ENCODE peak calls at places on chromosomes 11 and 22, in four cellular contexts. K is NCI-H460, W is epithelial cell of esophagus, B is NCI-H1930. G is an unnamed sample.

GRCh38 chr11:12266943-12267342 is 110.4 kb upstream of the PARVA start:
- DNase-seq in B (no peak), W (no peak), K (no peak), G (no peak)

GRCh38 chr11:67355023-67355793 is 1.9 kb upstream of the POLD4 start:
- DNase-seq in B (no peak), K (no peak), W (no peak), G (no peak)

GRCh38 chr22:44505796-44506354 is 7.8 kb upstream of the RTL6 start:
- DNase-seq in K (no peak), B (no peak), W (no peak), G (no peak)

GRCh38 chr11:77046060-77046501 is 11.9 kb downstream of the B3GNT6 start:
- DNase-seq in B (peak), W (peak), K (no peak), G (no peak)

GRCh38 chr11:86639172-86639571 is 33.2 kb downstream of the ME3 start:
- DNase-seq in W (no peak), B (no peak), K (no peak), G (no peak)

GRCh38 chr11:95138448-95138847 is 48.8 kb downstream of the ENDOD1 start:
- DNase-seq in W (peak), B (no peak), K (no peak), G (no peak)

GRCh38 chr11:16786131-16786530 is 47.7 kb downstream of the C11orf58 start:
- DNase-seq in B (no peak), K (no peak), W (no peak), G (no peak)

GRCh38 chr11:103367650-103368049 is 258.4 kb downstream of the DYNC2H1 start:
- DNase-seq in B (no peak), K (no peak), W (no peak), G (no peak)

GRCh38 chr11:132587716-132588115 is 944.6 kb downstream of the OPCML start:
- DNase-seq in W (peak), K (no peak), B (no peak), G (no peak)

GRCh38 chr11:86182976-86183584 is 61.5 kb upstream of the EED start:
- DNase-seq in W (peak), B (no peak), K (no peak), G (no peak)

GRCh38 chr22:36294293-36294620 is 41.3 kb downstream of the APOL1 start:
- DNase-seq in W (no peak), K (no peak), B (no peak), G (no peak)

GRCh38 chr22:30947821-30948454 is 20.6 kb downstream of the MORC2 start:
- DNase-seq in W (peak), B (no peak), K (peak), G (no peak)

GRCh38 chr22:37731804-37732471 is 35.1 kb downstream of the TRIOBP start:
- DNase-seq in K (no peak), W (no peak), B (no peak), G (no peak)

GRCh38 chr11:34263462-34264186 is 94.2 kb downstream of the ABTB2 start:
- DNase-seq in W (peak), B (no peak), K (no peak), G (no peak)

GRCh38 chr22:45525480-45525879 is 22.8 kb downstream of the FBLN1 start:
- DNase-seq in W (no peak), B (no peak), K (no peak), G (no peak)

GRCh38 chr11:78202733-78203167 is 14.0 kb downstream of the USP35 start:
- DNase-seq in K (no peak), B (no peak), W (no peak), G (no peak)

GRCh38 chr22:17198188-17199130 is 20.8 kb downstream of the ADA2 start:
- DNase-seq in W (no peak), K (no peak), B (peak), G (peak)

GRCh38 chr11:76786053-76787014 is 3.2 kb downstream of the TSKU start:
- DNase-seq in B (no peak), W (no peak), K (no peak), G (no peak)

GRCh38 chr22:46788426-46789168 is 26.1 kb downstream of the TBC1D22A start:
- DNase-seq in K (no peak), B (no peak), W (no peak), G (no peak)

GRCh38 chr11:15815246-15816209 is 540.8 kb downstream of the SOX6 start:
- DNase-seq in W (peak), B (no peak), K (no peak), G (no peak)

GRCh38 chr11:115244314-115244713 is 259.9 kb downstream of the CADM1 start:
- DNase-seq in B (no peak), W (no peak), K (no peak), G (no peak)

GRCh38 chr11:64598106-64598796 is 7.2 kb downstream of the SLC22A12 start:
- DNase-seq in K (no peak), B (no peak), W (no peak), G (no peak)

GRCh38 chr11:120339394-120339890 is 3.2 kb downstream of the ARHGEF12 start:
- DNase-seq in B (no peak), W (peak), K (no peak), G (no peak)

GRCh38 chr11:7436146-7436545 is 49.2 kb upstream of the OLFML1 start:
- DNase-seq in B (no peak), W (no peak), K (no peak), G (no peak)

GRCh38 chr11:47083913-47084312 is 92.8 kb downstream of the ARFGAP2 start:
- DNase-seq in W (peak), B (no peak), K (no peak), G (no peak)

GRCh38 chr11:100686476-100686875 is 612 bp upstream of the ARHGAP42 start:
- DNase-seq in K (no peak), B (no peak), W (no peak), G (no peak)

GRCh38 chr11:56905936-56906335 is 82.8 kb upstream of the OR5AK2 start:
- DNase-seq in K (no peak), W (peak), B (no peak), G (no peak)

GRCh38 chr11:74195828-74196227 is 24.7 kb downstream of the PPME1 start:
- DNase-seq in B (no peak), W (peak), K (no peak), G (no peak)

GRCh38 chr11:75900848-75901247 is 85.8 kb downstream of the UVRAG start:
- DNase-seq in B (no peak), W (no peak), K (no peak), G (no peak)

GRCh38 chr22:41197046-41197807 is 7.9 kb upstream of the L3MBTL2 start:
- DNase-seq in W (peak), B (peak), K (peak), G (peak)

GRCh38 chr11:76752321-76753175 is 30.6 kb upstream of the TSKU start:
- DNase-seq in K (peak), W (peak), B (no peak), G (no peak)

GRCh38 chr11:40388097-40388818 is 1071.2 kb downstream of the LRRC4C start:
- DNase-seq in B (no peak), W (peak), K (peak), G (no peak)

GRCh38 chr22:20595461-20595860 is 88.1 kb downstream of the MED15 start:
- DNase-seq in W (no peak), K (no peak), B (no peak), G (peak)

GRCh38 chr11:8258771-8259170 is 4.9 kb downstream of the LMO1 start:
- DNase-seq in K (peak), W (peak), B (no peak), G (no peak)

GRCh38 chr22:24473278-24473677 is 21.9 kb upstream of the UPB1 start:
- DNase-seq in W (no peak), B (no peak), K (no peak), G (no peak)